ENCODE peak calls at places on chromosome 21, in seven cellular contexts. One of them, this sample, is unnamed.

GRCh38 chr21:37849703-37850102 is 66.6 kb downstream of the KCNJ6 start:
- DNase-seq in heart right ventricle: no peak
- DNase-seq in HL-60: no peak
- DNase-seq in WERI-Rb-1: no peak
- DNase-seq in progenitor cell of endocrine pancreas: no peak
- DNase-seq in astrocyte of the spinal cord: peak; percentile 72
- DNase-seq in MCF 10A: peak; percentile 17
- DNase-seq in this sample: no peak

GRCh38 chr21:45115141-45115540 is 40.8 kb downstream of the ADARB1 start:
- DNase-seq in astrocyte of the spinal cord: no peak
- DNase-seq in MCF 10A: no peak
- DNase-seq in WERI-Rb-1: no peak
- DNase-seq in heart right ventricle: no peak
- DNase-seq in progenitor cell of endocrine pancreas: no peak
- DNase-seq in HL-60: no peak
- DNase-seq in this sample: no peak

GRCh38 chr21:43315244-43316137 is 111.4 kb downstream of the SIK1 start:
- DNase-seq in progenitor cell of endocrine pancreas: no peak
- DNase-seq in MCF 10A: no peak
- DNase-seq in HL-60: no peak
- DNase-seq in heart right ventricle: no peak
- DNase-seq in astrocyte of the spinal cord: no peak
- DNase-seq in WERI-Rb-1: no peak
- DNase-seq in this sample: no peak

GRCh38 chr21:30676737-30677136 is 34.1 kb downstream of the KRTAP20-3 start:
- DNase-seq in progenitor cell of endocrine pancreas: no peak
- DNase-seq in astrocyte of the spinal cord: no peak
- DNase-seq in HL-60: no peak
- DNase-seq in WERI-Rb-1: no peak
- DNase-seq in heart right ventricle: no peak
- DNase-seq in MCF 10A: no peak
- DNase-seq in this sample: no peak

GRCh38 chr21:26884436-26884835 is 39.2 kb upstream of the ADAMTS1 start:
- DNase-seq in astrocyte of the spinal cord: no peak
- DNase-seq in HL-60: no peak
- DNase-seq in heart right ventricle: no peak
- DNase-seq in progenitor cell of endocrine pancreas: no peak
- DNase-seq in MCF 10A: no peak
- DNase-seq in WERI-Rb-1: no peak
- DNase-seq in this sample: no peak

GRCh38 chr21:40020651-40021050 is 153.4 kb downstream of the PCP4 start:
- DNase-seq in heart right ventricle: no peak
- DNase-seq in HL-60: no peak
- DNase-seq in MCF 10A: no peak
- DNase-seq in progenitor cell of endocrine pancreas: no peak
- DNase-seq in WERI-Rb-1: no peak
- DNase-seq in astrocyte of the spinal cord: no peak
- DNase-seq in this sample: no peak

GRCh38 chr21:30561264-30561895 is at the start of gene KRTAP19-7:
- DNase-seq in MCF 10A: no peak
- DNase-seq in heart right ventricle: no peak
- DNase-seq in HL-60: no peak
- DNase-seq in astrocyte of the spinal cord: no peak
- DNase-seq in WERI-Rb-1: no peak
- DNase-seq in progenitor cell of endocrine pancreas: no peak
- DNase-seq in this sample: no peak

GRCh38 chr21:45488839-45489479 is 53.3 kb downstream of the SLC19A1 start:
- DNase-seq in astrocyte of the spinal cord: peak; percentile 34
- DNase-seq in HL-60: no peak
- DNase-seq in progenitor cell of endocrine pancreas: no peak
- DNase-seq in MCF 10A: no peak
- DNase-seq in heart right ventricle: no peak
- DNase-seq in WERI-Rb-1: no peak
- DNase-seq in this sample: no peak

GRCh38 chr21:15224346-15225086 is 159.7 kb upstream of the NRIP1 start:
- DNase-seq in HL-60: no peak
- DNase-seq in progenitor cell of endocrine pancreas: no peak
- DNase-seq in WERI-Rb-1: no peak
- DNase-seq in heart right ventricle: no peak
- DNase-seq in astrocyte of the spinal cord: peak; percentile 90
- DNase-seq in MCF 10A: peak; percentile 95
- DNase-seq in this sample: no peak

GRCh38 chr21:45322960-45323461 is 35.3 kb upstream of the POFUT2 start:
- DNase-seq in heart right ventricle: peak; percentile 28
- DNase-seq in MCF 10A: peak; percentile 52
- DNase-seq in progenitor cell of endocrine pancreas: no peak
- DNase-seq in WERI-Rb-1: no peak
- DNase-seq in HL-60: no peak
- DNase-seq in astrocyte of the spinal cord: no peak
- DNase-seq in this sample: no peak

GRCh38 chr21:29302340-29302991 is 3.7 kb downstream of the BACH1 start:
- DNase-seq in MCF 10A: peak; percentile 31
- DNase-seq in HL-60: peak; percentile 6
- DNase-seq in heart right ventricle: no peak
- DNase-seq in astrocyte of the spinal cord: no peak
- DNase-seq in progenitor cell of endocrine pancreas: no peak
- DNase-seq in WERI-Rb-1: no peak
- DNase-seq in this sample: no peak
- TF ChIP-seq CTCF in MCF 10A: no peak
- TF ChIP-seq CTCF in HL-60: no peak
- TF ChIP-seq CTCF in heart right ventricle: no peak
- TF ChIP-seq CTCF in astrocyte of the spinal cord: no peak
- TF ChIP-seq CTCF in progenitor cell of endocrine pancreas: no peak
- TF ChIP-seq CTCF in WERI-Rb-1: no peak
- TF ChIP-seq CTCF in this sample: no peak

DNA sequence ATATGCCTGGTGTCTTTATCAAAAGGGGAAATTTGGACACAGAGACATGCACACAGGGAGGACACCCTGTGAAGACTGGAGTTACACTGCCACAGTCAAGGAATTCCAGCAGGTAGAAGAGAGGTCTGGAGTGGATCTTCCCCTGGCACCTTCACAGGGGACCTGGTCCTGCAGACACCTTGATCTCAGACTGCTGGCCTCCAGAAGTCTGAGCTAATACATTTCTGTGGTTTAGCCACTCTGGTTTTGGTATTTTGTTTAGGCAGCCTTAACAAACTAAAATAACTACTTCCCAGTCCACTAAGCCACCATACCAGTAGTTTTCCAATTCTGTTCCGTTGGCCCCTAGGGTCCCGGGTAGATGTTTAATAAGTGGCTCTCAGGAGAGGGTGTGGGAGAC is 164.7 kb downstream of the SETD4 start:
- DNase-seq in astrocyte of the spinal cord: no peak
- DNase-seq in progenitor cell of endocrine pancreas: no peak
- DNase-seq in WERI-Rb-1: no peak
- DNase-seq in heart right ventricle: no peak
- DNase-seq in MCF 10A: no peak
- DNase-seq in HL-60: no peak
- DNase-seq in this sample: no peak
- TF ChIP-seq CTCF in astrocyte of the spinal cord: no peak
- TF ChIP-seq CTCF in progenitor cell of endocrine pancreas: no peak
- TF ChIP-seq CTCF in WERI-Rb-1: no peak
- TF ChIP-seq CTCF in heart right ventricle: no peak
- TF ChIP-seq CTCF in MCF 10A: no peak
- TF ChIP-seq CTCF in HL-60: no peak
- TF ChIP-seq CTCF in this sample: no peak

DNA sequence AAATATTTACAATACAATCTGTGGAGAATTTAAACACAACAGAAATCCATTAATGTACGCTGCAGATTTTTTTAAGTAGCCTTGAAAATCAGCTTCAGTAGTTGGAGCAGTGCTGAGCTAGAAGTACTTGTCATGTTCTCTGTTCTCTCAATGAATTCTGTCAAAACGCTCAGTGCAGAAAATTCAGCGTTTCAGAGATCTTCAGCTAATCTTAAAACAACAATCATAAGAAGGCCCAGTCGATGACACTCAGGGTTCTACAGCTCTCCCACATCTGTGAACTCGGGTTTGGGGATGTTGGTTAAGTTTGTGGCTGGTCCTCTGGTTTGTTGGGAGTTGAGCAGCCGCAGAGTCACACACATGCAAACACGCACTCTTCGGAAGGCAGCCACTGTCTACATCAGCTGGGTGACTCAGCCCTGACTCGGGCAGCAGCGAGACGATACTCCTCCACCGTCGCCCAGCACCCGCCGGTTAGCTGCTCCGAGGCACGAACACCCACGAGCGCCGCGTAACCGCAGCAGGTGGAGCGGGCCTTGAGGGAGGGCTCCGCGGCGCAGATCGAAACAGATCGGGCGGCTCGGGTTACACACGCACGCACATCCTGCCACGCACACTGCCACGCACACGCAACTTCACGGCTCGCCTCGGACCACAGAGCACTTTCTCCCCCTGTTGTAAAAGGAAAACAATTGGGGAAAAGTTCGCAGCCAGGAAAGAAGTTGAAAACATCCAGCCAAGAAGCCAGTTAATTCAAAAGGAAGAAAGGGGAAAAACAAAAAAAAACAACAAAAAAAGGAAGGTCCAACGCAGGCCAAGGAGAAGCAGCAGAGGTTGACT is 161.2 kb downstream of the RUNX1 start:
- DNase-seq in astrocyte of the spinal cord: peak; percentile 95
- DNase-seq in HL-60: peak; percentile 83
- DNase-seq in MCF 10A: peak; percentile 94
- DNase-seq in heart right ventricle: peak; percentile 62
- DNase-seq in WERI-Rb-1: no peak
- DNase-seq in progenitor cell of endocrine pancreas: peak; percentile 44
- DNase-seq in this sample: peak; percentile 65
- TF ChIP-seq CTCF in astrocyte of the spinal cord: no peak
- TF ChIP-seq CTCF in HL-60: no peak
- TF ChIP-seq CTCF in MCF 10A: no peak
- TF ChIP-seq CTCF in heart right ventricle: no peak
- TF ChIP-seq CTCF in WERI-Rb-1: no peak
- TF ChIP-seq CTCF in progenitor cell of endocrine pancreas: no peak
- TF ChIP-seq CTCF in this sample: no peak

DNA sequence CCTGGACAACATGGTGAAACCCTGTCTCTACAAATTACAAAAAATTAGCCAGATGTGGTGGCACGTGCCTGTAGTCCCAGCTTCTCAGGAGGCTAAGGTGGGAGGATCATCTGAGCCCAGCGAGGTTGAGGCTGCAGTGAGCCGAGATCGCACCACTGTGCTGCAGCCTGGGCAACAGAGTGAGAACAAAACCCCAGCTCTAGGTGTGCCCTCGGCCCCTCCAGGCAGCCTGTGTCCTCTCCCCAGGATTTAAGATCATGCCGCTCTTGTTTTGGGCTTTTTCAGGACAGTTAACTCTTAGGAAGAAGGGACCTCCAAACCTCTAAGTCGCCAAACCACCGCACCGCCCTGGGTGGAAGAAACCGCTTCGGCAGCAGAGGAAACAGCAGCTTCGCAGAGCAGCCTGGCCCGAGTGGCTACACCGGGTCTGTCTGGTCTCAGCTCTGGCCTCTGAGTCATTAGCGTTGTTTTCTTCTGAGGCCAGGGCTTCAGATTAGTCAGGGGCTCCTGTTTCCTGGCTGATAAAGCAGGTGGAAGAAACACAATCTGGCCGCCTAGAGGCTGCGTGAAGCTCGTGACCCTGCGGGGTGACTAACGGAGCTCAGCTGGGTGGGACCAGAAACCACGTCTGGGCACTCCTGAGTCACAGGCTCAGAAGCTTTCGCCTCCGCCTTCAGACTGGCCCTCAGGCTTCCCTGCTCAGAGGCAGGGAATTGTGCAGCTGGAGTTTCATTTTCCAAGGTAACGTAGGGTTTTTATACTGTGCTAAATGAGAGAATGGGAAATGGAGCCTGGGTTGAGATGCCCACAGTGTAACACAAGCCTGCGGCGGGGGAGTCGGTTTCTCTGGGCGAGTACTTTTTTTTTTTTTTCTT is 44.7 kb downstream of the CHAF1B start:
- DNase-seq in heart right ventricle: peak; percentile 64
- DNase-seq in MCF 10A: peak; percentile 99
- DNase-seq in WERI-Rb-1: peak; percentile 90
- DNase-seq in progenitor cell of endocrine pancreas: peak; percentile 51
- DNase-seq in astrocyte of the spinal cord: peak; percentile 99
- DNase-seq in HL-60: peak; percentile 56
- DNase-seq in this sample: no peak
- TF ChIP-seq CTCF in heart right ventricle: no peak
- TF ChIP-seq CTCF in MCF 10A: no peak
- TF ChIP-seq CTCF in WERI-Rb-1: peak; percentile 47
- TF ChIP-seq CTCF in progenitor cell of endocrine pancreas: peak; percentile 49
- TF ChIP-seq CTCF in astrocyte of the spinal cord: no peak
- TF ChIP-seq CTCF in HL-60: no peak
- TF ChIP-seq CTCF in this sample: no peak

This sample was measured in mesothelial cell of epicardium.